ENCODE peak calls at places on chromosomes 11 and 22, in six cellular contexts. S, C, G, J, Y and U are unnamed samples.

GRCh38 chr11:113023986-113024385 is 62.8 kb downstream of the NCAM1 start:
- ATAC-seq in S (no peak), C (no peak), G (no peak), J (no peak), Y (no peak), U (no peak)

GRCh38 chr11:82945682-82946081 is 44.1 kb downstream of the DDIAS start:
- ATAC-seq in S (no peak), C (no peak), G (no peak), J (peak; percentile 23), Y (no peak), U (no peak)

GRCh38 chr11:123235687-123236261 is 40.7 kb upstream of the CLMP start:
- ATAC-seq in S (no peak), C (no peak), G (peak; percentile 23), J (no peak), Y (no peak), U (no peak)

GRCh38 chr11:70437111-70437784 is 38.9 kb downstream of the CTTN start:
- ATAC-seq in S (no peak), C (no peak), G (no peak), J (no peak), Y (no peak), U (peak; percentile 81)

GRCh38 chr11:87173185-87174039 is 135.7 kb downstream of the TMEM135 start:
- ATAC-seq in S (peak; percentile 82), C (peak; percentile 92), G (no peak), J (no peak), Y (peak; percentile 69), U (no peak)

GRCh38 chr11:12042215-12042676 is 33.8 kb upstream of the DKK3 start:
- ATAC-seq in S (no peak), C (peak; percentile 80), G (no peak), J (no peak), Y (no peak), U (no peak)

GRCh38 chr11:72223615-72224586 is 666 bp upstream of the INPPL1 start:
- ATAC-seq in S (peak; percentile 41), C (peak; percentile 41), G (peak; percentile 74), J (peak; percentile 67), Y (peak; percentile 86), U (peak; percentile 82)

GRCh38 chr11:2665747-2666710 is 33.8 kb downstream of the KCNQ1OT1 start:
- ATAC-seq in S (no peak), C (no peak), G (no peak), J (no peak), Y (no peak), U (no peak)

GRCh38 chr11:61828379-61828628 is 204 bp downstream of the FADS2 start:
- ATAC-seq in S (no peak), C (no peak), G (no peak), J (no peak), Y (peak; percentile 1), U (no peak)

GRCh38 chr11:65493367-65494176 is 5.3 kb upstream of the MALAT1 start:
- ATAC-seq in S (no peak), C (peak; percentile 61), G (peak; percentile 27), J (no peak), Y (peak; percentile 28), U (no peak)

GRCh38 chr11:86091566-86091965 is 22.7 kb upstream of the PICALM start:
- ATAC-seq in S (no peak), C (peak; percentile 28), G (no peak), J (no peak), Y (no peak), U (no peak)

GRCh38 chr11:27204527-27204926 is 158.5 kb downstream of the CCDC34 start:
- ATAC-seq in S (no peak), C (no peak), G (no peak), J (no peak), Y (no peak), U (no peak)

GRCh38 chr11:71962428-71963038 is 33.7 kb downstream of the RNF121 start:
- ATAC-seq in S (peak; percentile 32), C (no peak), G (no peak), J (peak; percentile 48), Y (no peak), U (peak; percentile 78)

GRCh38 chr11:56700919-56701485 is 2.1 kb downstream of the OR9G1 start:
- ATAC-seq in S (no peak), C (no peak), G (peak; percentile 19), J (no peak), Y (peak; percentile 36), U (peak; percentile 27)

GRCh38 chr11:86126862-86127261 is 58.0 kb upstream of the PICALM start:
- ATAC-seq in S (no peak), C (no peak), G (no peak), J (no peak), Y (no peak), U (no peak)

GRCh38 chr22:42069801-42070516 is 653 bp downstream of the NAGA start:
- ATAC-seq in S (peak; percentile 8), C (peak; percentile 5), G (peak; percentile 1), J (no peak), Y (peak; percentile 6), U (peak; percentile 21)

GRCh38 chr22:37197451-37198289 is 9.6 kb upstream of the C1QTNF6 start:
- ATAC-seq in S (no peak), C (peak; percentile 66), G (peak; percentile 52), J (no peak), Y (peak; percentile 41), U (no peak)

GRCh38 chr11:61024938-61025818 is 53.7 kb downstream of the CD6 start:
- ATAC-seq in S (no peak), C (no peak), G (no peak), J (peak; percentile 10), Y (no peak), U (no peak)

GRCh38 chr11:12090761-12091261 is 19.6 kb upstream of the MICAL2 start:
- ATAC-seq in S (no peak), C (peak; percentile 74), G (no peak), J (no peak), Y (peak; percentile 92), U (no peak)

GRCh38 chr22:50621491-50621880 is 6.5 kb downstream of the ARSA start:
- ATAC-seq in S (peak; percentile 62), C (no peak), G (no peak), J (peak; percentile 74), Y (peak; percentile 49), U (peak; percentile 88)

GRCh38 chr11:67303132-67303988 is at the start of gene SSH3:
- ATAC-seq in S (peak; percentile 59), C (peak; percentile 41), G (peak; percentile 88), J (peak; percentile 88), Y (peak; percentile 97), U (peak; percentile 73)

GRCh38 chr11:73164803-73165542 is 22.9 kb upstream of the FCHSD2 start:
- ATAC-seq in S (no peak), C (no peak), G (no peak), J (no peak), Y (no peak), U (peak; percentile 45)

GRCh38 chr11:67292671-67293070 is 3.6 kb downstream of the ANKRD13D start:
- ATAC-seq in S (no peak), C (no peak), G (no peak), J (no peak), Y (no peak), U (no peak)

GRCh38 chr11:131712897-131713296 is 342.5 kb downstream of the NTM start:
- ATAC-seq in S (no peak), C (no peak), G (no peak), J (no peak), Y (no peak), U (no peak)

GRCh38 chr11:12560362-12560761 is 113.9 kb upstream of the TEAD1 start:
- ATAC-seq in S (no peak), C (no peak), G (no peak), J (no peak), Y (no peak), U (no peak)

GRCh38 chr11:114257621-114258558 is 38.3 kb upstream of the NNMT start:
- ATAC-seq in S (no peak), C (peak; percentile 6), G (peak; percentile 33), J (no peak), Y (peak; percentile 56), U (no peak)

GRCh38 chr11:111310088-111310487 is 11.7 kb downstream of the POU2AF3 start:
- ATAC-seq in S (no peak), C (peak; percentile 16), G (no peak), J (no peak), Y (peak; percentile 36), U (no peak)

GRCh38 chr11:2265396-2265795 is 5.0 kb downstream of the ASCL2 start:
- ATAC-seq in S (no peak), C (no peak), G (no peak), J (peak; percentile 61), Y (no peak), U (peak; percentile 77)

GRCh38 chr11:112533682-112534081 is 273.0 kb upstream of the PLET1 start:
- ATAC-seq in S (no peak), C (no peak), G (no peak), J (no peak), Y (peak; percentile 80), U (no peak)

GRCh38 chr11:70519117-70519516 is 120.8 kb downstream of the CTTN start:
- ATAC-seq in S (no peak), C (no peak), G (no peak), J (no peak), Y (no peak), U (no peak)

GRCh38 chr11:42967653-42968052 is 344.1 kb upstream of the API5 start:
- ATAC-seq in S (no peak), C (no peak), G (no peak), J (no peak), Y (no peak), U (no peak)

GRCh38 chr11:4539603-4540219 is 5.3 kb upstream of the OR52M1 start:
- ATAC-seq in S (no peak), C (peak; percentile 77), G (peak; percentile 69), J (peak; percentile 74), Y (peak; percentile 79), U (no peak)

GRCh38 chr11:77789731-77790476 is 30.6 kb downstream of the RSF1 start:
- ATAC-seq in S (no peak), C (peak; percentile 14), G (no peak), J (peak; percentile 23), Y (peak; percentile 18), U (no peak)

GRCh38 chr11:12079726-12080556 is 30.4 kb upstream of the MICAL2 start:
- ATAC-seq in S (no peak), C (peak; percentile 59), G (peak; percentile 81), J (no peak), Y (peak; percentile 65), U (no peak)

GRCh38 chr11:44464741-44465140 is 100.7 kb upstream of the CD82 start:
- ATAC-seq in S (no peak), C (no peak), G (no peak), J (no peak), Y (no peak), U (no peak)